ENCODE peak calls at places on chromosomes 2 and 18, in six cellular contexts. D, Y, K, M, B and F are unnamed samples.

GRCh38 chr2:127128508-127128907 is 21.6 kb upstream of the BIN1 start:
- DNase-seq in Y (no peak), K (no peak), D (no peak), B (peak), M (no peak), F (peak)

GRCh38 chr2:179983250-179983932 is 23.7 kb downstream of the CWC22 start:
- DNase-seq in M (no peak), Y (no peak), K (no peak), B (no peak), D (no peak), F (no peak)

GRCh38 chr18:59881728-59882685 is 17.8 kb upstream of the PMAIP1 start:
- DNase-seq in K (peak), D (peak), Y (peak), M (peak), B (no peak), F (no peak)

GRCh38 chr18:13564579-13564978 is 161.8 kb downstream of the FAM210A start:
- DNase-seq in M (no peak), D (no peak), Y (no peak), K (no peak), B (no peak), F (no peak)

GRCh38 chr2:3970791-3971190 is 267.4 kb downstream of the DCDC2C start:
- DNase-seq in K (no peak), M (no peak), D (no peak), B (no peak), Y (no peak), F (no peak)

GRCh38 chr2:195407782-195408181 is 249.2 kb upstream of the SLC39A10 start:
- DNase-seq in K (peak), Y (peak), D (peak), M (peak), B (no peak), F (no peak)

GRCh38 chr18:6547476-6547875 is 132.8 kb upstream of the L3MBTL4 start:
- DNase-seq in B (no peak), D (no peak), K (no peak), M (no peak), Y (no peak), F (no peak)

GRCh38 chr2:21395366-21395765 is 271.6 kb downstream of the TDRD15 start:
- DNase-seq in B (no peak), D (no peak), M (no peak), K (no peak), Y (no peak), F (no peak)

GRCh38 chr2:77007668-77008067 is 514.5 kb downstream of the LRRTM4 start:
- DNase-seq in D (no peak), K (no peak), M (no peak), Y (no peak), B (no peak), F (no peak)

GRCh38 chr2:58664523-58665155 is 423.5 kb upstream of the FANCL start:
- DNase-seq in B (no peak), M (peak), D (no peak), Y (no peak), K (no peak), F (no peak)

GRCh38 chr2:38163579-38163978 is 87.6 kb upstream of the CYP1B1 start:
- DNase-seq in Y (no peak), B (no peak), M (no peak), K (no peak), D (no peak), F (no peak)

DNA sequence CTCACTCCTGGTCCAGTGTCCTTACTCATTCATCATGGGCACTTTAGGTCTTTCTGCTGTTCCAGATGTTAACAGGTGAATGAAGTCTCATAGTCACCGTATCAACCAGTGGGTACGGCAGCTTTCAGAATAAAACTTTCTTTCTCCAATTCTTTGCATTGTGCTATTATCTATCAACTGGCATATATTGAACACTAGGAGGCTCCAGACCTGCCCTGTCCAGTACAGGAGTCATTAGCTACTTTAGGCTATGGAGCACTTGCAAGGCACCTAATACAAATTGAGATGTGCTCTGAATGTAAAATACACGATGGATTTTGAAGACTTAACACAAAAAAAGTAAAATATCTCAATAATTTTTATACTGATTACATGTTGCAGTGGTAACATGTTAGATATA is 43.2 kb upstream of the NEB start:
- DNase-seq in D (no peak), K (no peak), Y (no peak), M (no peak), B (no peak), F (no peak)
- TF ChIP-seq CTCF in D (no peak), K (no peak), Y (no peak), M (peak), B (no peak), F (no peak)

GRCh38 chr18:61891271-61891670 is 1.5 kb downstream of the RNF152 start:
- DNase-seq in B (no peak), Y (no peak), K (no peak), M (peak), D (peak), F (no peak)
- H3K4me3 ChIP-seq in B (peak), Y (no peak), K (no peak), M (no peak), D (no peak), F (no peak)

GRCh38 chr2:86442642-86443005 is 1.5 kb downstream of the KDM3A start:
- DNase-seq in K (peak), B (peak), Y (peak), M (peak), D (peak), F (peak)

GRCh38 chr2:86440631-86441391 is at the start of gene KDM3A:
- DNase-seq in K (peak), B (peak), Y (peak), D (peak), M (peak), F (peak)

GRCh38 chr2:86441392-86441788 is 219 bp downstream of the KDM3A start:
- DNase-seq in Y (no peak), D (peak), B (no peak), K (no peak), M (peak), F (no peak)

GRCh38 chr2:86443601-86444000 is 2.4 kb downstream of the KDM3A start:
- DNase-seq in B (no peak), K (no peak), D (no peak), M (no peak), Y (no peak), F (no peak)

DNA sequence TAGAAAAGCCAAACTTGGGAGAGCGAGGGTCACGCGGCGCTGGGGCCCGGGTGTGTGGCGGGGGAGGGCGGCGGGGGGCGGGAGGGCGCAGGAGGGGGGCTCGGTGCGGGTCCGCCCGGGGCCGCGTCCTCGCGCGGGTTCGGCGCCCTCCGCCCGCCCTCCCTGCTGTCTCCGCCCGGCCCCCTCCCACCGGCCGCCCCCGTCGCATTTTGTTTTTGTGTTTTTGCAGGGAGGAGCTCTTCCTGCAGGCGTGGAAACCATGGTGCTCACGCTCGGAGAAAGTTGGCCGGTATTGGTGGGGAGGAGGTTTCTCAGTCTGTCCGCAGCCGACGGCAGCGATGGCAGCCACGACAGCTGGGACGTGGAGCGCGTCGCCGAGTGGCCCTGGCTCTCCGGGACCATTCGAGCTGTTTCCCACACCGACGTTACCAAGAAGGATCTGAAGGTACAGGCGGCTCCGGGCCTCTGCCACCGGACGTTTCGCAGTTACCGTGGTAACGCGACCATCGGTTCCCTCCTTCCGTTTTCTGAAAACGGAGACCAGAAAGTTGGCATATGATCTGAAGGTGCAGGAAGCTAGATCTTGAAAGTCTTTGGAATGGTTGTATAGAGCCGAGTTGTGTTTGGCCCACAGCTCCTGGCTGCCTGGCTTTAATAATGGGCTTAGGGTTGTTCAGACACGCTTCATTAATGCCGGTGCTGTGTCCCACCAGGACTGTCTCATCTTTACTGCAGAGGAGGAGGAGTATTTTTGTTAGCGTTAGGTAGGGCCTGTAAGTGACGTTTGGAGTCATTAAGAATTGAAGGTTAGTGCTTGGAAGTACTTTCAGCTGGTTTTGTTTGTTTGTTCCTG is 844 bp downstream of the KDM3A start:
- DNase-seq in D (peak), K (peak), B (peak), Y (peak), M (peak), F (peak)
- TF ChIP-seq CTCF in D (no peak), K (no peak), B (no peak), Y (no peak), M (no peak), F (no peak)

GRCh38 chr2:96906719-96907404 is 37.0 kb upstream of the SEMA4C start:
- DNase-seq in M (no peak), D (peak), B (no peak), Y (peak), K (no peak), F (no peak)
- H3K4me3 ChIP-seq in M (no peak), D (peak), B (no peak), Y (no peak), K (no peak), F (no peak)

DNA sequence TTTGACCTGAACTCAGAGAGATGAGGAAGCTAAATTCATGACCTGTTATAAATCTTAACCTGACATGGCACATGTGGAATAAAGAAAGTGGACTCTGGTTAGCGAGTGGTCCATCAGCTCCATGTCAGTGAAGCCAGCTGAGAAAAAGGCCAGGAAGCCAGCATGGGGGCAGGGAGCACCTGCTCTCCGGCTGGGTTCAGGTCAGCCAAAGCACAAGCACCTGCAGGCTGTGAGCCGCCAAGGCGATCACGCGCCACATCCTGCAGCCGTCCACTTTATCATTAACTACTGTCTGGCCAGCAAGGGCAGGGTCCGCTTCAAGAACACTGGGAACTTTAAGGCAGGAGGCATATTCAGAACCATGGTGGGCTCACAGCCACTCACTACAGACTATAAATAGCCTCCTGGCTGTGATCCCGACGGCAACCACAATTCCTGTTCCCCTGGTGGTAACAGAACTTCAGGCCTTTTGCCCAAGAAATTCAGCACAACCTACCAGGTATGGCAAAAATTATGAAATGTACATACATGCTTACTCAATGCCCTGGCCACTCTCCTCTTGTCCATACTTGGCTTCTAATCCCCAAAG is 35.5 kb downstream of the ACVR1 start:
- DNase-seq in M (peak), D (no peak), K (no peak), B (peak), Y (no peak), F (peak)
- TF ChIP-seq CTCF in M (no peak), D (peak), K (peak), B (no peak), Y (no peak), F (no peak)

GRCh38 chr2:203913947-203914346 is 22.6 kb upstream of the ICOS start:
- DNase-seq in Y (no peak), K (no peak), B (no peak), M (no peak), D (no peak), F (no peak)

GRCh38 chr2:203909946-203910476 is 26.6 kb upstream of the ICOS start:
- DNase-seq in M (no peak), Y (no peak), D (peak), B (no peak), K (no peak), F (no peak)

GRCh38 chr2:203908344-203909185 is 28.0 kb upstream of the ICOS start:
- DNase-seq in B (peak), K (no peak), M (no peak), Y (no peak), D (no peak), F (no peak)

GRCh38 chr2:203905661-203906060 is 30.9 kb upstream of the ICOS start:
- DNase-seq in B (no peak), D (peak), M (no peak), K (no peak), Y (peak), F (no peak)

DNA sequence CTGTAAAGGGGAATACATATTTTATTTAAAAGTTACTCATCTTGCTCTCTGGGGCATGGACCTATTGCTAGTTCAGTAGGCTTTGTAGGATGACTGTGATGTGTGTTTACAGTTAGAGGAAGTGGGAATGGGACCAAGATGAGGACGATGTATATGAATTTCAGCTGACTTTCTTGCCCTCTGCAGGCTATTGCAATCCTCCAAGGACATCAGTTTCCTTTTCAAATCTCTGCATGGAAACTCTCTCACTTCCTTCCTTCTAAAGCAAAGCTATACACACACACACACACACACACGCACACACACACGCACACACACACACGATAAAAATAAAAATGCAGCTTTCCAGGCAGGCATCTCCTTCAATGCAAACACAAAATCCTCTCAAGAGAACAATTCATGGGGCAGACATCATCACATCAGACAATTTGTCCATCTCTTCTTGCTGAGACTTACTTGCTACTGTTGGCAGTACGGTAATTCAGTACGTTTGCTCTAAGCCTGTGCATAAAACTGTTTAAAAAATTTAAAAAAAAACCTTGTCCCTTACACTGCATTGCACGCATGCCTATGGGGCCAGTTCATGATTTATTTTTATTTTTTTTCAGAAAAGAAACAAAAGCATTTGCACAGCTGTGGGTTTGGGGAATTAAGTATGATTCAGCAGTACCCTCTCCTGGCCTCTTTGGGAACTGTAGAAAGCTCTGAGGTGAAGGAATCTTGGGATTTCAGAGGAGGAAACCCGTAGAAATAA is 27.2 kb upstream of the ICOS start:
- DNase-seq in B (no peak), Y (peak), D (peak), K (peak), M (peak), F (no peak)
- H3K4me3 ChIP-seq in B (peak), Y (peak), D (peak), K (peak), M (peak), F (no peak)

GRCh38 chr2:231411871-231412615 is 16.5 kb downstream of the B3GNT7 start:
- DNase-seq in K (peak), B (peak), Y (peak), M (peak), D (peak), F (peak)
- TF ChIP-seq CTCF in K (peak), B (peak), Y (peak), M (peak), D (peak), F (peak)

GRCh38 chr18:9960263-9960904 is 46.6 kb downstream of the VAPA start:
- DNase-seq in M (no peak), K (no peak), Y (no peak), B (no peak), D (no peak), F (no peak)
- H3K4me3 ChIP-seq in M (no peak), K (no peak), Y (no peak), B (no peak), D (no peak), F (no peak)

GRCh38 chr2:192194866-192195547 is at the start of gene TMEFF2:
- DNase-seq in D (peak), B (peak), K (peak), Y (peak), M (peak), F (peak)
- TF ChIP-seq CTCF in D (no peak), B (no peak), K (peak), Y (peak), M (peak), F (no peak)

DNA sequence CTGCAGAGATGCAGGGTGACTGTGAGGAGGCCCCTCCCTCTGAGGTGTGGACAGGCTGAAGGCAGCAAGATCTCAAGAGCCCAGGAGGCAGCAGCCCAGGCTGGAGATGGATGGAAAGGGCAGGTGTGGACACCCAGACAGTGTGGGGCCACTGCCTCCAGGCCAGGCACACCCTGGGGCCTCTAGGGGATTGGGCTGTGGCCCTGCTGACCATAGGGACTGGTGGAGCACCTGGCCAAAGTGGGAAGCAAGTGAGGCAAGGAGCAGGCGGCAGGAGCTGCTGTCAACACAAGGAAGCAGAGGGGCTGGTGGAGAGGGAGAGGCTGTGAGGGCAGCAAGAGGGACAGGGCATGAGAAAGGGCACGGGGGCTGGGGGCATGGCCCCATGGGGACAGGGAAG is 10.8 kb downstream of the SNED1 start:
- DNase-seq in Y (no peak), B (no peak), K (no peak), D (no peak), M (no peak), F (no peak)
- H3K4me3 ChIP-seq in Y (no peak), B (peak), K (no peak), D (no peak), M (no peak), F (no peak)